ENCODE peak calls at places on chromosomes 6 and 20, in four cellular contexts. X, J, F and N are unnamed samples.
A peak's percentile ranks its signal among the peaks of the same experiment; 100 is the strongest.

GRCh38 chr20:9392892-9393857 is 121.2 kb upstream of the LAMP5 start:
- DNase-seq in X (peak; percentile 46), J (no peak), F (no peak), N (no peak)

GRCh38 chr6:119929121-119929520 is 579.6 kb upstream of the MAN1A1 start:
- DNase-seq in J (no peak), F (no peak), X (no peak), N (no peak)

GRCh38 chr6:90180526-90180925 is 116.1 kb downstream of the BACH2 start:
- DNase-seq in F (no peak), X (no peak), J (no peak), N (no peak)

GRCh38 chr6:133833905-133834304 is 55.0 kb upstream of the TCF21 start:
- DNase-seq in F (no peak), X (no peak), J (no peak), N (no peak)

GRCh38 chr20:9053108-9053507 is 15.8 kb upstream of the PLCB4 start:
- DNase-seq in X (no peak), J (no peak), F (no peak), N (no peak)

GRCh38 chr6:14055541-14055940 is 62.0 kb upstream of the CD83 start:
- DNase-seq in J (no peak), F (no peak), X (no peak), N (no peak)

GRCh38 chr20:62838511-62838910 is 21.7 kb downstream of the COL9A3 start:
- DNase-seq in X (no peak), F (no peak), J (no peak), N (no peak)

GRCh38 chr6:166602928-166603690 is 16.6 kb upstream of the RAMACL start:
- DNase-seq in J (no peak), F (no peak), X (no peak), N (no peak)

GRCh38 chr6:20173833-20174796 is 38.2 kb downstream of the MBOAT1 start:
- DNase-seq in J (no peak), X (no peak), F (no peak), N (no peak)

GRCh38 chr6:43883698-43884659 is 114.0 kb downstream of the VEGFA start:
- DNase-seq in F (no peak), X (peak; percentile 24), J (peak; percentile 36), N (no peak)

GRCh38 chr6:131976545-131977061 is 25.4 kb upstream of the CCN2 start:
- DNase-seq in X (no peak), J (no peak), F (no peak), N (no peak)

GRCh38 chr20:62584671-62585512 is 57.4 kb upstream of the SLCO4A1 start:
- DNase-seq in X (no peak), F (no peak), J (no peak), N (no peak)

GRCh38 chr6:35452186-35453090 is at the start of gene FANCE:
- DNase-seq in J (peak; percentile 89), F (peak; percentile 98), X (peak; percentile 94), N (peak; percentile 71)

GRCh38 chr6:43708857-43709653 is 21.5 kb upstream of the MRPS18A start:
- DNase-seq in J (no peak), X (no peak), F (no peak), N (no peak)

GRCh38 chr6:14922306-14922705 is 323.6 kb upstream of the JARID2 start:
- DNase-seq in X (no peak), J (no peak), F (no peak), N (no peak)

GRCh38 chr6:34338811-34339210 is 53.7 kb downstream of the NUDT3 start:
- DNase-seq in J (no peak), X (no peak), F (no peak), N (no peak)

GRCh38 chr6:52517502-52518278 is 59.2 kb downstream of the TRAM2 start:
- DNase-seq in X (peak; percentile 90), J (peak; percentile 78), F (peak; percentile 88), N (no peak)

GRCh38 chr20:32019156-32019510 is 8.9 kb downstream of the CCM2L start:
- DNase-seq in F (no peak), X (no peak), J (no peak), N (no peak)

DNA sequence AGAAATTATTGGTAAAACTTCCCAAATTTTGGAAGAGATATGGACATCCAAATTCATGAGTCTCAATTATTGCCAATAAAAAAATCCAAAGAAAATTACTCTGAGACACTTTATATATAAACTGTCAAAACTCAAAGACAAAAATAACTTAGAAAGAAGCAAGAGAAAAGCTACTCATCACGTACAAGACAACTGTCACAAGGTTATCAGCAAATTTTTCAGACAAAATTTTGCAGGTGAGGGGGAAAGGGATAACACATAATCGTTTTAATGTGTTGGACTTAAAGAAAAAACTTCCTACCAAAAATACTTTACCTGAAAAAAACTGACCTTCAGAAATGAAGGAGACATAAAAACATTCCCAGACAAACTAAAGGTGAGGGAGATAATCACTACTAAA is 272.5 kb downstream of the THBS2 start:
- DNase-seq in X (no peak), J (no peak), F (no peak), N (no peak)
- TF ChIP-seq POLR2A in X (no peak), J (no peak), F (no peak), N (no peak)

GRCh38 chr6:108294787-108295625 is at the start of gene AFG1L:
- DNase-seq in J (peak; percentile 89), F (peak; percentile 96), X (peak; percentile 92), N (peak; percentile 68)
- TF ChIP-seq POLR2A in J (no peak), F (no peak), X (no peak), N (peak; percentile 74)

DNA sequence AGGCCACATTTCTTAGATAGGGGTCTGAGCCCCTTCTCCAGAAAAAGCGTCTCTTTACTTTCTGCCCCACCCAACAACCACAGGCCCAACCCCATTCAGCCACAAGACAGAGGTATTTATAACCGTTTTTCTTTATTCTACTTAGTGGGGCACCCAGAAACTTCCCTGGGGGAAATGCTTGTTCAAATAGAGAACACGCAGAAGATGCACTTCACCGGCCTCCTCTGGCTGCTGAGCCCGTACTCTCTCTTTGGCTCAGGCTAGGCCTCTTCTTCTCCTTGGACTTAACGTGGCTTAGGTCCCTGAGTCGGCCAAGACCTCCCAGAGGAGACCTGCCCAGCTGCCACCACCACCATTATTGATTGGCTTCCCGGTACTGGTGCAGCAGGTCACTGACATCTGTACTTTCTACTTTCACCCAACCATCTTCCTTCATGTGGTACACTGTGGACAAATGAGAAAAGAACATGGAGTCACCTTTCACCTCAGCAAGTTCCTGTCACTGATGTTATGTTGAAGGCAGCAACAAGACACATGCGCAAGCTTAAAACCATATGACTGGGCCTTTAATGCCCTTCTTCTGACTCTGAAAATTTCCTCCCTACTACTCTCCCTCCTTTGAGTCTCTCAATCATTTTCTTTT is 2.2 kb upstream of the TAP2 start:
- DNase-seq in F (no peak), J (peak; percentile 13), X (no peak), N (no peak)
- TF ChIP-seq POLR2A in F (no peak), J (no peak), X (no peak), N (no peak)

GRCh38 chr6:45715508-45715803 is 300.2 kb downstream of the CLIC5 start:
- DNase-seq in J (no peak), F (no peak), X (no peak), N (no peak)

GRCh38 chr6:45713981-45714685 is 301.5 kb downstream of the CLIC5 start:
- DNase-seq in X (no peak), J (no peak), F (no peak), N (no peak)

GRCh38 chr6:45717027-45717426 is 298.6 kb downstream of the CLIC5 start:
- DNase-seq in X (no peak), F (no peak), J (no peak), N (no peak)

GRCh38 chr6:45717715-45718114 is 297.9 kb downstream of the CLIC5 start:
- DNase-seq in X (no peak), J (no peak), F (no peak), N (no peak)

DNA sequence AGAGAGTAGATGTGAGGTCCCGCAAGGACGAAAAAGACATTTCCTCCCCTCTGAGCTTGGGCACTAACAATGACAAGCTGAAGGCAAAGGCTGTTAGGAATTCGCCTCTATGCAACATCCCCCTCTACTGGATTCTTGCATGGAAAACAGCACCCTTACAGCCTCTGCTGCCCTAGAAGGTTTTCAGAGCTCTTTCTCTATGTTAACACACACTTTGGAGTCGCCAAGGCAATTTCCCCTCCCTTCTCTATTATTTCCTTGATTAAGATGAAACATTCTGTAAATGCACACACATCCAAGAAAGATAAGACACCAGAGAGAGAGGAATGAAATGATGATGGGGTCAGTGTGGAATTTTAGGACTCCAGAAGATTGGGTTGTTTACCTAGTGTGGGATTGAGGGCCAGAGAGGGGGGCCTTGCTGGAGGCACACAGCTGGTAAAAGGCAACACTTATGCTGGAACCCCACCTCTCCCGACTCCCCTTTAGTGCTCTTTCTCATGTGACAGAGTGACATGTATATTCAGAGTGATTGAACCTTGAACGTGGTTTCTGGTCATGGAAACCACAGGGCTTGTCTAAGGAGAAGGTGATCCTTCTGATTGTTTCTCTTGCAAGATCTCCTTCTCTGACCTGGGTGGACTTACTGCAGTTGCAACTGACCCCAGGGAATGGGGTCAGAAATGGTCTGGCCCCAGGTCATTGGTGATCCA is 300.7 kb downstream of the CLIC5 start:
- DNase-seq in F (no peak), J (peak; percentile 47), X (peak; percentile 55), N (no peak)
- TF ChIP-seq POLR2A in F (no peak), J (no peak), X (no peak), N (no peak)

DNA sequence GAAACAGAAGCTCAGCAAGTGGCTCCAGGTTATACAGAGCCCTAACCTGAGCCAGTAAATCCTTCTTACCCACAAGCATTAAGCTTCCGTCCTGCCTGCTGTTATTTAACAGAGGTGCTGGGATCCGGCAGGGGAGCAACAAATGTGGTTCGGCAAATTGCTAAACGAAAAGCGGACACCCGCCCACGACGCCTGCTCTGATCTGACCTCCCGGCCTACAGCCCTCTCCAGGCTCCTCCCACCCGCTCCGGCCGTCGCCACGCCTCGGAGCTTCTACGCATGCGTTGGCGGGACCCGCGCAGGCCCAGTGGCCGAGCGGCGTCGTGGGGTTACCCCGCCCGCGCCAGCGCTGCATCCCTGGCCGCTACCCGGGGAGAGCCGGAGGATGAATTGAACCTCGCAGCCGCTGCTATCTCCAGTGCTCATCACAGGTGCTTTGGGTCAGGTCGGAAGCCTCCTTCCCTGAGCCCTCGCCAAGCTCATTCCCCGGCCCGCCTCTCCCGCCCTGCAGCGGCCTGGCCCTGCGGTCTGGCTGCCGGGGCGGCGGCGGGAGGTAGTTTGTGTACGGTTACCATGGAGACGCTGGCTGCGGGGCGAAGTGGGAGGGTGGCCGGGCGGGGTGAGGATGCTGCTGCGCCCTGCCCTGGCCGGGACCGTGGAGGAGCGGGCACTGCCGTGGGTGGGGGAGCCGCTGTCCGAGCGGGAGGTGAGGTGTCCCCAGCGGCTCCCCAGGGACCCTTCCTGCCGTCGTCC is at the start of gene ARMC2:
- DNase-seq in X (peak; percentile 85), F (peak; percentile 95), J (peak; percentile 80), N (peak; percentile 50)
- TF ChIP-seq POLR2A in X (peak; percentile 24), F (no peak), J (peak; percentile 43), N (peak; percentile 23)